ENCODE peak calls at places on chromosomes 16 and 17, in ten cellular contexts. K is EL, F is fibroblast of lung, V is GOT3, R is A549, D is IMR-90, P is AG04450, C is cardiac fibroblast, X is midbrain, I is ascending aorta. E is an unnamed sample.

GRCh38 chr16:50496990-50497389 is 51.2 kb upstream of the NKD1 start:
- DNase-seq in D (no peak), R (no peak), I (no peak), X (no peak), K (peak; percentile 7), F (peak; percentile 10), C (no peak), P (no peak), V (no peak), E (no peak)

GRCh38 chr16:46763147-46763546 is 15.0 kb upstream of the MYLK3 start:
- DNase-seq in D (no peak), F (peak; percentile 21), I (no peak), R (no peak), K (no peak), P (no peak), X (no peak), C (no peak), V (no peak), E (no peak)

GRCh38 chr17:4891405-4892062 is 7.8 kb upstream of the C17orf107 start:
- DNase-seq in V (no peak), D (no peak), P (no peak), K (no peak), C (no peak), R (no peak), I (no peak), F (no peak), X (no peak), E (no peak)

GRCh38 chr16:56684256-56684925 is 2.1 kb downstream of the MT1X start:
- DNase-seq in D (no peak), F (no peak), X (no peak), V (no peak), P (no peak), K (no peak), R (no peak), C (no peak), I (no peak), E (no peak)

GRCh38 chr16:73713301-73713700 is 583.3 kb upstream of the PSMD7 start:
- DNase-seq in R (no peak), V (no peak), I (no peak), F (no peak), K (no peak), D (no peak), P (no peak), X (peak; percentile 92), C (no peak), E (no peak)

GRCh38 chr17:21245703-21246102 is 7.5 kb downstream of the NATD1 start:
- DNase-seq in R (no peak), D (no peak), X (no peak), P (no peak), C (no peak), V (no peak), I (no peak), K (no peak), F (no peak), E (no peak)

GRCh38 chr17:38585805-38586529 is 19.8 kb downstream of the SRCIN1 start:
- DNase-seq in P (no peak), V (no peak), C (no peak), R (no peak), I (no peak), F (no peak), X (no peak), K (no peak), D (no peak), E (no peak)

GRCh38 chr16:1530883-1531637 is 2.4 kb upstream of the TMEM204 start:
- DNase-seq in C (peak; percentile 79), I (no peak), D (peak; percentile 43), K (peak; percentile 74), V (no peak), F (no peak), P (peak; percentile 11), X (no peak), R (no peak), E (no peak)

GRCh38 chr16:13110124-13110796 is 208.9 kb downstream of the SHISA9 start:
- DNase-seq in R (peak; percentile 54), C (peak; percentile 35), F (peak; percentile 60), D (no peak), K (no peak), P (no peak), X (peak; percentile 6), I (peak; percentile 12), V (no peak), E (no peak)

GRCh38 chr17:46727572-46728348 is 90.7 kb downstream of the WNT3 start:
- DNase-seq in D (peak; percentile 90), F (peak; percentile 95), P (peak; percentile 45), V (no peak), K (peak; percentile 92), X (no peak), R (peak; percentile 18), I (no peak), C (peak; percentile 83), E (no peak)

GRCh38 chr16:72588554-72588953 is 416.6 kb upstream of the PMFBP1 start:
- DNase-seq in D (peak; percentile 1), V (no peak), K (peak; percentile 51), C (no peak), R (no peak), F (peak; percentile 9), P (no peak), I (no peak), X (no peak), E (no peak)

GRCh38 chr17:45995617-45996270 is 3.3 kb upstream of the STH start:
- DNase-seq in D (no peak), V (no peak), X (no peak), F (no peak), K (no peak), I (no peak), R (no peak), C (no peak), P (no peak), E (no peak)

GRCh38 chr16:86126891-86127290 is 227.9 kb downstream of the IRF8 start:
- DNase-seq in V (no peak), X (no peak), F (no peak), C (no peak), D (no peak), I (no peak), R (no peak), K (no peak), P (no peak), E (no peak)

E was measured in T-helper 1 cell.